ENCODE peak calls at places on chromosomes 5 and 9, in six cellular contexts. One of them, this sample, is unnamed.

GRCh38 chr5:127061537-127061936 is 11.8 kb downstream of the C5orf63 start:
- DNase-seq in ACHN: no peak
- DNase-seq in HFFc6: no peak
- DNase-seq in EH: no peak
- DNase-seq in stimulated activated CD8-positive, alpha-beta memory T cell treated with anti-CD3 and anti-CD28 coated beads, Interleukin-2, amount 100 ng/mL, for 1 hour: no peak
- DNase-seq in RCC 7860: no peak
- DNase-seq in this sample: no peak

GRCh38 chr5:56763182-56763581 is 52.2 kb upstream of the MAP3K1 start:
- DNase-seq in ACHN: no peak
- DNase-seq in HFFc6: no peak
- DNase-seq in EH: no peak
- DNase-seq in stimulated activated CD8-positive, alpha-beta memory T cell treated with anti-CD3 and anti-CD28 coated beads, Interleukin-2, amount 100 ng/mL, for 1 hour: no peak
- DNase-seq in RCC 7860: no peak
- DNase-seq in this sample: no peak

GRCh38 chr5:148934895-148935400 is 108.5 kb downstream of the ADRB2 start:
- DNase-seq in ACHN: no peak
- DNase-seq in HFFc6: no peak
- DNase-seq in EH: peak; percentile 40
- DNase-seq in stimulated activated CD8-positive, alpha-beta memory T cell treated with anti-CD3 and anti-CD28 coated beads, Interleukin-2, amount 100 ng/mL, for 1 hour: no peak
- DNase-seq in RCC 7860: no peak
- DNase-seq in this sample: no peak

GRCh38 chr5:150409638-150410523 is 2.8 kb downstream of the CD74 start:
- DNase-seq in ACHN: peak; percentile 87
- DNase-seq in HFFc6: peak; percentile 85
- DNase-seq in EH: peak; percentile 91
- DNase-seq in stimulated activated CD8-positive, alpha-beta memory T cell treated with anti-CD3 and anti-CD28 coated beads, Interleukin-2, amount 100 ng/mL, for 1 hour: peak; percentile 12
- DNase-seq in RCC 7860: peak; percentile 75
- DNase-seq in this sample: no peak

GRCh38 chr5:31492824-31493223 is 39.1 kb downstream of the DROSHA start:
- DNase-seq in ACHN: no peak
- DNase-seq in HFFc6: no peak
- DNase-seq in EH: peak; percentile 26
- DNase-seq in stimulated activated CD8-positive, alpha-beta memory T cell treated with anti-CD3 and anti-CD28 coated beads, Interleukin-2, amount 100 ng/mL, for 1 hour: no peak
- DNase-seq in RCC 7860: no peak
- DNase-seq in this sample: no peak

GRCh38 chr5:142716963-142717362 is 31.1 kb upstream of the FGF1 start:
- DNase-seq in ACHN: peak; percentile 64
- DNase-seq in HFFc6: peak; percentile 39
- DNase-seq in EH: peak; percentile 60
- DNase-seq in stimulated activated CD8-positive, alpha-beta memory T cell treated with anti-CD3 and anti-CD28 coated beads, Interleukin-2, amount 100 ng/mL, for 1 hour: no peak
- DNase-seq in RCC 7860: peak; percentile 32
- DNase-seq in this sample: no peak

GRCh38 chr5:148397968-148398595 is 14.3 kb downstream of the FBXO38 start:
- DNase-seq in ACHN: no peak
- DNase-seq in HFFc6: no peak
- DNase-seq in EH: no peak
- DNase-seq in stimulated activated CD8-positive, alpha-beta memory T cell treated with anti-CD3 and anti-CD28 coated beads, Interleukin-2, amount 100 ng/mL, for 1 hour: no peak
- DNase-seq in RCC 7860: no peak
- DNase-seq in this sample: no peak

GRCh38 chr9:97873877-97874276 is 20.9 kb downstream of the FOXE1 start:
- DNase-seq in ACHN: peak; percentile 22
- DNase-seq in HFFc6: no peak
- DNase-seq in EH: no peak
- DNase-seq in stimulated activated CD8-positive, alpha-beta memory T cell treated with anti-CD3 and anti-CD28 coated beads, Interleukin-2, amount 100 ng/mL, for 1 hour: no peak
- DNase-seq in RCC 7860: peak; percentile 70
- DNase-seq in this sample: no peak

GRCh38 chr5:138975098-138975847 is 100.1 kb upstream of the LRRTM2 start:
- DNase-seq in ACHN: no peak
- DNase-seq in HFFc6: peak; percentile 68
- DNase-seq in EH: peak; percentile 85
- DNase-seq in stimulated activated CD8-positive, alpha-beta memory T cell treated with anti-CD3 and anti-CD28 coated beads, Interleukin-2, amount 100 ng/mL, for 1 hour: no peak
- DNase-seq in RCC 7860: peak; percentile 83
- DNase-seq in this sample: no peak

GRCh38 chr5:10621837-10622236 is 58.0 kb downstream of the ANKRD33B start:
- DNase-seq in ACHN: no peak
- DNase-seq in HFFc6: no peak
- DNase-seq in EH: no peak
- DNase-seq in stimulated activated CD8-positive, alpha-beta memory T cell treated with anti-CD3 and anti-CD28 coated beads, Interleukin-2, amount 100 ng/mL, for 1 hour: no peak
- DNase-seq in RCC 7860: no peak
- DNase-seq in this sample: no peak

GRCh38 chr9:109331353-109331752 is 10.5 kb upstream of the EPB41L4B start:
- DNase-seq in ACHN: no peak
- DNase-seq in HFFc6: no peak
- DNase-seq in EH: no peak
- DNase-seq in stimulated activated CD8-positive, alpha-beta memory T cell treated with anti-CD3 and anti-CD28 coated beads, Interleukin-2, amount 100 ng/mL, for 1 hour: no peak
- DNase-seq in RCC 7860: no peak
- DNase-seq in this sample: no peak

GRCh38 chr5:78243639-78244038 is 50.9 kb downstream of the AP3B1 start:
- DNase-seq in ACHN: no peak
- DNase-seq in HFFc6: peak; percentile 79
- DNase-seq in EH: peak; percentile 88
- DNase-seq in stimulated activated CD8-positive, alpha-beta memory T cell treated with anti-CD3 and anti-CD28 coated beads, Interleukin-2, amount 100 ng/mL, for 1 hour: no peak
- DNase-seq in RCC 7860: peak; percentile 13
- DNase-seq in this sample: no peak

GRCh38 chr9:98793031-98793430 is 3.3 kb downstream of the ANKS6 start:
- DNase-seq in ACHN: peak; percentile 22
- DNase-seq in HFFc6: no peak
- DNase-seq in EH: no peak
- DNase-seq in stimulated activated CD8-positive, alpha-beta memory T cell treated with anti-CD3 and anti-CD28 coated beads, Interleukin-2, amount 100 ng/mL, for 1 hour: no peak
- DNase-seq in RCC 7860: peak; percentile 30
- DNase-seq in this sample: no peak

GRCh38 chr5:1480217-1480616 is 35.0 kb upstream of the SLC6A3 start:
- DNase-seq in ACHN: no peak
- DNase-seq in HFFc6: no peak
- DNase-seq in EH: no peak
- DNase-seq in stimulated activated CD8-positive, alpha-beta memory T cell treated with anti-CD3 and anti-CD28 coated beads, Interleukin-2, amount 100 ng/mL, for 1 hour: no peak
- DNase-seq in RCC 7860: no peak
- DNase-seq in this sample: no peak

GRCh38 chr9:81585191-81585763 is 104.1 kb downstream of the TLE1 start:
- DNase-seq in ACHN: no peak
- DNase-seq in HFFc6: no peak
- DNase-seq in EH: no peak
- DNase-seq in stimulated activated CD8-positive, alpha-beta memory T cell treated with anti-CD3 and anti-CD28 coated beads, Interleukin-2, amount 100 ng/mL, for 1 hour: no peak
- DNase-seq in RCC 7860: no peak
- DNase-seq in this sample: no peak

GRCh38 chr5:74608754-74609576 is 31.6 kb downstream of the ENC1 start:
- DNase-seq in ACHN: no peak
- DNase-seq in HFFc6: no peak
- DNase-seq in EH: no peak
- DNase-seq in stimulated activated CD8-positive, alpha-beta memory T cell treated with anti-CD3 and anti-CD28 coated beads, Interleukin-2, amount 100 ng/mL, for 1 hour: no peak
- DNase-seq in RCC 7860: no peak
- DNase-seq in this sample: no peak

GRCh38 chr5:102312586-102312985 is 16.5 kb upstream of the SLCO4C1 start:
- DNase-seq in ACHN: peak; percentile 54
- DNase-seq in HFFc6: no peak
- DNase-seq in EH: peak; percentile 0
- DNase-seq in stimulated activated CD8-positive, alpha-beta memory T cell treated with anti-CD3 and anti-CD28 coated beads, Interleukin-2, amount 100 ng/mL, for 1 hour: no peak
- DNase-seq in RCC 7860: no peak
- DNase-seq in this sample: no peak

GRCh38 chr9:13993482-13994267 is 320.3 kb downstream of the NFIB start:
- DNase-seq in ACHN: no peak
- DNase-seq in HFFc6: no peak
- DNase-seq in EH: no peak
- DNase-seq in stimulated activated CD8-positive, alpha-beta memory T cell treated with anti-CD3 and anti-CD28 coated beads, Interleukin-2, amount 100 ng/mL, for 1 hour: no peak
- DNase-seq in RCC 7860: no peak
- DNase-seq in this sample: no peak

GRCh38 chr9:131886839-131887238 is 147.0 kb upstream of the RAPGEF1 start:
- DNase-seq in ACHN: no peak
- DNase-seq in HFFc6: no peak
- DNase-seq in EH: peak; percentile 25
- DNase-seq in stimulated activated CD8-positive, alpha-beta memory T cell treated with anti-CD3 and anti-CD28 coated beads, Interleukin-2, amount 100 ng/mL, for 1 hour: no peak
- DNase-seq in RCC 7860: no peak
- DNase-seq in this sample: no peak

This sample was measured in cortex of kidney.